ENCODE peak calls at places on chromosomes 16 and 17, in eight cellular contexts. One of them, this sample, is unnamed.

GRCh38 chr16:67158637-67159600 is 790 bp downstream of the TRADD start:
- DNase-seq in neural crest cell: no peak
- DNase-seq in lung: no peak
- DNase-seq in stimulated activated CD4-positive, alpha-beta T cell treated with anti-CD3 and anti-CD28 coated beads, Interleukin-12 subunit alpha, Interleukin-12 subunit beta, amount 100 ng/mL, for 4 hours: peak; percentile 72
- DNase-seq in thyroid gland: peak; percentile 68
- DNase-seq in AG09309: no peak
- DNase-seq in A549: peak; percentile 59
- DNase-seq in ovary: peak; percentile 48
- DNase-seq in this sample: no peak

GRCh38 chr17:2174471-2175293 is 119.8 kb downstream of the HIC1 start:
- DNase-seq in neural crest cell: no peak
- DNase-seq in lung: peak; percentile 55
- DNase-seq in stimulated activated CD4-positive, alpha-beta T cell treated with anti-CD3 and anti-CD28 coated beads, Interleukin-12 subunit alpha, Interleukin-12 subunit beta, amount 100 ng/mL, for 4 hours: no peak
- DNase-seq in thyroid gland: peak; percentile 81
- DNase-seq in AG09309: peak; percentile 52
- DNase-seq in A549: peak; percentile 62
- DNase-seq in ovary: peak; percentile 73
- DNase-seq in this sample: no peak

GRCh38 chr16:53515259-53515658 is 12.2 kb upstream of the AKTIP start:
- DNase-seq in neural crest cell: no peak
- DNase-seq in lung: no peak
- DNase-seq in stimulated activated CD4-positive, alpha-beta T cell treated with anti-CD3 and anti-CD28 coated beads, Interleukin-12 subunit alpha, Interleukin-12 subunit beta, amount 100 ng/mL, for 4 hours: no peak
- DNase-seq in thyroid gland: no peak
- DNase-seq in AG09309: no peak
- DNase-seq in A549: no peak
- DNase-seq in ovary: no peak
- DNase-seq in this sample: no peak

GRCh38 chr16:85089485-85089884 is 22.8 kb downstream of the CIBAR2 start:
- DNase-seq in neural crest cell: no peak
- DNase-seq in lung: peak; percentile 46
- DNase-seq in stimulated activated CD4-positive, alpha-beta T cell treated with anti-CD3 and anti-CD28 coated beads, Interleukin-12 subunit alpha, Interleukin-12 subunit beta, amount 100 ng/mL, for 4 hours: no peak
- DNase-seq in thyroid gland: peak; percentile 85
- DNase-seq in AG09309: no peak
- DNase-seq in A549: no peak
- DNase-seq in ovary: no peak
- DNase-seq in this sample: no peak

GRCh38 chr16:23856345-23856744 is 20.6 kb downstream of the PRKCB start:
- DNase-seq in neural crest cell: no peak
- DNase-seq in lung: no peak
- DNase-seq in stimulated activated CD4-positive, alpha-beta T cell treated with anti-CD3 and anti-CD28 coated beads, Interleukin-12 subunit alpha, Interleukin-12 subunit beta, amount 100 ng/mL, for 4 hours: no peak
- DNase-seq in thyroid gland: no peak
- DNase-seq in AG09309: no peak
- DNase-seq in A549: no peak
- DNase-seq in ovary: no peak
- DNase-seq in this sample: no peak

GRCh38 chr16:1884155-1884760 is 12.3 kb upstream of the MEIOB start:
- DNase-seq in neural crest cell: no peak
- DNase-seq in lung: no peak
- DNase-seq in stimulated activated CD4-positive, alpha-beta T cell treated with anti-CD3 and anti-CD28 coated beads, Interleukin-12 subunit alpha, Interleukin-12 subunit beta, amount 100 ng/mL, for 4 hours: no peak
- DNase-seq in thyroid gland: no peak
- DNase-seq in AG09309: no peak
- DNase-seq in A549: peak; percentile 71
- DNase-seq in ovary: no peak
- DNase-seq in this sample: no peak

GRCh38 chr16:56683424-56684162 is 1.3 kb downstream of the MT1X start:
- DNase-seq in neural crest cell: no peak
- DNase-seq in lung: no peak
- DNase-seq in stimulated activated CD4-positive, alpha-beta T cell treated with anti-CD3 and anti-CD28 coated beads, Interleukin-12 subunit alpha, Interleukin-12 subunit beta, amount 100 ng/mL, for 4 hours: no peak
- DNase-seq in thyroid gland: peak; percentile 31
- DNase-seq in AG09309: no peak
- DNase-seq in A549: no peak
- DNase-seq in ovary: no peak
- DNase-seq in this sample: no peak

GRCh38 chr16:89230210-89230609 is 12.7 kb downstream of the ZNF778 start:
- DNase-seq in neural crest cell: no peak
- DNase-seq in lung: no peak
- DNase-seq in stimulated activated CD4-positive, alpha-beta T cell treated with anti-CD3 and anti-CD28 coated beads, Interleukin-12 subunit alpha, Interleukin-12 subunit beta, amount 100 ng/mL, for 4 hours: no peak
- DNase-seq in thyroid gland: no peak
- DNase-seq in AG09309: no peak
- DNase-seq in A549: no peak
- DNase-seq in ovary: no peak
- DNase-seq in this sample: no peak

GRCh38 chr16:31382485-31383161 is 10.5 kb upstream of the ITGAD start:
- DNase-seq in neural crest cell: peak; percentile 66
- DNase-seq in lung: peak; percentile 56
- DNase-seq in stimulated activated CD4-positive, alpha-beta T cell treated with anti-CD3 and anti-CD28 coated beads, Interleukin-12 subunit alpha, Interleukin-12 subunit beta, amount 100 ng/mL, for 4 hours: peak; percentile 55
- DNase-seq in thyroid gland: peak; percentile 40
- DNase-seq in AG09309: peak; percentile 5
- DNase-seq in A549: peak; percentile 60
- DNase-seq in ovary: peak; percentile 25
- DNase-seq in this sample: peak; percentile 52

GRCh38 chr17:52790359-52790955 is 631.9 kb upstream of the CA10 start:
- DNase-seq in neural crest cell: no peak
- DNase-seq in lung: no peak
- DNase-seq in stimulated activated CD4-positive, alpha-beta T cell treated with anti-CD3 and anti-CD28 coated beads, Interleukin-12 subunit alpha, Interleukin-12 subunit beta, amount 100 ng/mL, for 4 hours: no peak
- DNase-seq in thyroid gland: no peak
- DNase-seq in AG09309: no peak
- DNase-seq in A549: no peak
- DNase-seq in ovary: no peak
- DNase-seq in this sample: no peak

GRCh38 chr16:30659507-30660423 is 1.5 kb downstream of the FBRS start:
- DNase-seq in neural crest cell: no peak
- DNase-seq in lung: no peak
- DNase-seq in stimulated activated CD4-positive, alpha-beta T cell treated with anti-CD3 and anti-CD28 coated beads, Interleukin-12 subunit alpha, Interleukin-12 subunit beta, amount 100 ng/mL, for 4 hours: peak; percentile 50
- DNase-seq in thyroid gland: peak; percentile 23
- DNase-seq in AG09309: no peak
- DNase-seq in A549: no peak
- DNase-seq in ovary: no peak
- DNase-seq in this sample: no peak

GRCh38 chr17:40854175-40854814 is 12.7 kb downstream of the KRT12 start:
- DNase-seq in neural crest cell: no peak
- DNase-seq in lung: no peak
- DNase-seq in stimulated activated CD4-positive, alpha-beta T cell treated with anti-CD3 and anti-CD28 coated beads, Interleukin-12 subunit alpha, Interleukin-12 subunit beta, amount 100 ng/mL, for 4 hours: no peak
- DNase-seq in thyroid gland: no peak
- DNase-seq in AG09309: peak; percentile 87
- DNase-seq in A549: peak; percentile 84
- DNase-seq in ovary: no peak
- DNase-seq in this sample: no peak

GRCh38 chr16:825298-826061 is 24.9 kb upstream of the GNG13 start:
- DNase-seq in neural crest cell: no peak
- DNase-seq in lung: no peak
- DNase-seq in stimulated activated CD4-positive, alpha-beta T cell treated with anti-CD3 and anti-CD28 coated beads, Interleukin-12 subunit alpha, Interleukin-12 subunit beta, amount 100 ng/mL, for 4 hours: no peak
- DNase-seq in thyroid gland: no peak
- DNase-seq in AG09309: no peak
- DNase-seq in A549: no peak
- DNase-seq in ovary: peak; percentile 76
- DNase-seq in this sample: no peak

GRCh38 chr17:49707246-49707607 is 537 bp downstream of the SLC35B1 start:
- DNase-seq in neural crest cell: no peak
- DNase-seq in lung: no peak
- DNase-seq in stimulated activated CD4-positive, alpha-beta T cell treated with anti-CD3 and anti-CD28 coated beads, Interleukin-12 subunit alpha, Interleukin-12 subunit beta, amount 100 ng/mL, for 4 hours: no peak
- DNase-seq in thyroid gland: no peak
- DNase-seq in AG09309: no peak
- DNase-seq in A549: no peak
- DNase-seq in ovary: no peak
- DNase-seq in this sample: no peak

GRCh38 chr17:50117202-50118040 is 12.5 kb downstream of the SAMD14 start:
- DNase-seq in neural crest cell: peak; percentile 64
- DNase-seq in lung: peak; percentile 51
- DNase-seq in stimulated activated CD4-positive, alpha-beta T cell treated with anti-CD3 and anti-CD28 coated beads, Interleukin-12 subunit alpha, Interleukin-12 subunit beta, amount 100 ng/mL, for 4 hours: peak; percentile 66
- DNase-seq in thyroid gland: peak; percentile 64
- DNase-seq in AG09309: no peak
- DNase-seq in A549: peak; percentile 74
- DNase-seq in ovary: peak; percentile 67
- DNase-seq in this sample: peak; percentile 81

GRCh38 chr17:35695613-35696012 is 35.8 kb upstream of the RASL10B start:
- DNase-seq in neural crest cell: no peak
- DNase-seq in lung: no peak
- DNase-seq in stimulated activated CD4-positive, alpha-beta T cell treated with anti-CD3 and anti-CD28 coated beads, Interleukin-12 subunit alpha, Interleukin-12 subunit beta, amount 100 ng/mL, for 4 hours: no peak
- DNase-seq in thyroid gland: no peak
- DNase-seq in AG09309: no peak
- DNase-seq in A549: no peak
- DNase-seq in ovary: no peak
- DNase-seq in this sample: no peak

GRCh38 chr16:65547799-65548446 is 426.1 kb upstream of the CDH11 start:
- DNase-seq in neural crest cell: no peak
- DNase-seq in lung: no peak
- DNase-seq in stimulated activated CD4-positive, alpha-beta T cell treated with anti-CD3 and anti-CD28 coated beads, Interleukin-12 subunit alpha, Interleukin-12 subunit beta, amount 100 ng/mL, for 4 hours: no peak
- DNase-seq in thyroid gland: no peak
- DNase-seq in AG09309: peak; percentile 99
- DNase-seq in A549: no peak
- DNase-seq in ovary: no peak
- DNase-seq in this sample: no peak

GRCh38 chr17:78789149-78789662 is 7.1 kb upstream of the CYTH1 start:
- DNase-seq in neural crest cell: no peak
- DNase-seq in lung: peak; percentile 36
- DNase-seq in stimulated activated CD4-positive, alpha-beta T cell treated with anti-CD3 and anti-CD28 coated beads, Interleukin-12 subunit alpha, Interleukin-12 subunit beta, amount 100 ng/mL, for 4 hours: no peak
- DNase-seq in thyroid gland: no peak
- DNase-seq in AG09309: no peak
- DNase-seq in A549: no peak
- DNase-seq in ovary: peak; percentile 14
- DNase-seq in this sample: no peak

GRCh38 chr17:78019367-78019975 is 61.0 kb downstream of the TNRC6C start:
- DNase-seq in neural crest cell: no peak
- DNase-seq in lung: no peak
- DNase-seq in stimulated activated CD4-positive, alpha-beta T cell treated with anti-CD3 and anti-CD28 coated beads, Interleukin-12 subunit alpha, Interleukin-12 subunit beta, amount 100 ng/mL, for 4 hours: no peak
- DNase-seq in thyroid gland: no peak
- DNase-seq in AG09309: no peak
- DNase-seq in A549: peak; percentile 53
- DNase-seq in ovary: no peak
- DNase-seq in this sample: no peak

GRCh38 chr17:39822051-39822450 is 42.1 kb downstream of the IKZF3 start:
- DNase-seq in neural crest cell: no peak
- DNase-seq in lung: no peak
- DNase-seq in stimulated activated CD4-positive, alpha-beta T cell treated with anti-CD3 and anti-CD28 coated beads, Interleukin-12 subunit alpha, Interleukin-12 subunit beta, amount 100 ng/mL, for 4 hours: no peak
- DNase-seq in thyroid gland: no peak
- DNase-seq in AG09309: no peak
- DNase-seq in A549: no peak
- DNase-seq in ovary: no peak
- DNase-seq in this sample: no peak

GRCh38 chr17:20264996-20265395 is 202.3 kb downstream of the LGALS9B start:
- DNase-seq in neural crest cell: no peak
- DNase-seq in lung: no peak
- DNase-seq in stimulated activated CD4-positive, alpha-beta T cell treated with anti-CD3 and anti-CD28 coated beads, Interleukin-12 subunit alpha, Interleukin-12 subunit beta, amount 100 ng/mL, for 4 hours: no peak
- DNase-seq in thyroid gland: no peak
- DNase-seq in AG09309: no peak
- DNase-seq in A549: no peak
- DNase-seq in ovary: no peak
- DNase-seq in this sample: no peak

GRCh38 chr16:51071326-51071725 is 79.7 kb downstream of the SALL1 start:
- DNase-seq in neural crest cell: no peak
- DNase-seq in lung: no peak
- DNase-seq in stimulated activated CD4-positive, alpha-beta T cell treated with anti-CD3 and anti-CD28 coated beads, Interleukin-12 subunit alpha, Interleukin-12 subunit beta, amount 100 ng/mL, for 4 hours: no peak
- DNase-seq in thyroid gland: no peak
- DNase-seq in AG09309: no peak
- DNase-seq in A549: no peak
- DNase-seq in ovary: no peak
- DNase-seq in this sample: no peak

GRCh38 chr16:1920727-1921155 is 2.5 kb upstream of the HS3ST6 start:
- DNase-seq in neural crest cell: peak; percentile 53
- DNase-seq in lung: peak; percentile 40
- DNase-seq in stimulated activated CD4-positive, alpha-beta T cell treated with anti-CD3 and anti-CD28 coated beads, Interleukin-12 subunit alpha, Interleukin-12 subunit beta, amount 100 ng/mL, for 4 hours: no peak
- DNase-seq in thyroid gland: peak; percentile 42
- DNase-seq in AG09309: no peak
- DNase-seq in A549: peak; percentile 53
- DNase-seq in ovary: no peak
- DNase-seq in this sample: no peak

GRCh38 chr16:79286646-79287423 is 313.7 kb downstream of the MAF start:
- DNase-seq in neural crest cell: no peak
- DNase-seq in lung: peak; percentile 37
- DNase-seq in stimulated activated CD4-positive, alpha-beta T cell treated with anti-CD3 and anti-CD28 coated beads, Interleukin-12 subunit alpha, Interleukin-12 subunit beta, amount 100 ng/mL, for 4 hours: peak; percentile 17
- DNase-seq in thyroid gland: peak; percentile 40
- DNase-seq in AG09309: no peak
- DNase-seq in A549: no peak
- DNase-seq in ovary: peak; percentile 51
- DNase-seq in this sample: no peak

GRCh38 chr16:15899538-15900100 is 11.2 kb upstream of the CEP20 start:
- DNase-seq in neural crest cell: no peak
- DNase-seq in lung: peak; percentile 74
- DNase-seq in stimulated activated CD4-positive, alpha-beta T cell treated with anti-CD3 and anti-CD28 coated beads, Interleukin-12 subunit alpha, Interleukin-12 subunit beta, amount 100 ng/mL, for 4 hours: no peak
- DNase-seq in thyroid gland: peak; percentile 76
- DNase-seq in AG09309: peak; percentile 38
- DNase-seq in A549: peak; percentile 95
- DNase-seq in ovary: no peak
- DNase-seq in this sample: no peak

GRCh38 chr17:40107266-40107980 is 7.0 kb upstream of the NR1D1 start:
- DNase-seq in neural crest cell: no peak
- DNase-seq in lung: no peak
- DNase-seq in stimulated activated CD4-positive, alpha-beta T cell treated with anti-CD3 and anti-CD28 coated beads, Interleukin-12 subunit alpha, Interleukin-12 subunit beta, amount 100 ng/mL, for 4 hours: no peak
- DNase-seq in thyroid gland: peak; percentile 60
- DNase-seq in AG09309: no peak
- DNase-seq in A549: no peak
- DNase-seq in ovary: peak; percentile 51
- DNase-seq in this sample: no peak

GRCh38 chr17:46866747-46867146 is 15.4 kb downstream of the WNT9B start:
- DNase-seq in neural crest cell: no peak
- DNase-seq in lung: no peak
- DNase-seq in stimulated activated CD4-positive, alpha-beta T cell treated with anti-CD3 and anti-CD28 coated beads, Interleukin-12 subunit alpha, Interleukin-12 subunit beta, amount 100 ng/mL, for 4 hours: no peak
- DNase-seq in thyroid gland: no peak
- DNase-seq in AG09309: no peak
- DNase-seq in A549: no peak
- DNase-seq in ovary: no peak
- DNase-seq in this sample: no peak

GRCh38 chr16:63596716-63597115 is 1525.1 kb downstream of the CDH11 start:
- DNase-seq in neural crest cell: no peak
- DNase-seq in lung: no peak
- DNase-seq in stimulated activated CD4-positive, alpha-beta T cell treated with anti-CD3 and anti-CD28 coated beads, Interleukin-12 subunit alpha, Interleukin-12 subunit beta, amount 100 ng/mL, for 4 hours: no peak
- DNase-seq in thyroid gland: no peak
- DNase-seq in AG09309: no peak
- DNase-seq in A549: no peak
- DNase-seq in ovary: no peak
- DNase-seq in this sample: no peak

GRCh38 chr17:60109161-60109560 is 30.4 kb upstream of the HEATR6 start:
- DNase-seq in neural crest cell: no peak
- DNase-seq in lung: no peak
- DNase-seq in stimulated activated CD4-positive, alpha-beta T cell treated with anti-CD3 and anti-CD28 coated beads, Interleukin-12 subunit alpha, Interleukin-12 subunit beta, amount 100 ng/mL, for 4 hours: no peak
- DNase-seq in thyroid gland: no peak
- DNase-seq in AG09309: no peak
- DNase-seq in A549: no peak
- DNase-seq in ovary: no peak
- DNase-seq in this sample: no peak

GRCh38 chr16:5916711-5917191 is 819.2 kb upstream of the EEF2KMT start:
- DNase-seq in neural crest cell: no peak
- DNase-seq in lung: no peak
- DNase-seq in stimulated activated CD4-positive, alpha-beta T cell treated with anti-CD3 and anti-CD28 coated beads, Interleukin-12 subunit alpha, Interleukin-12 subunit beta, amount 100 ng/mL, for 4 hours: no peak
- DNase-seq in thyroid gland: no peak
- DNase-seq in AG09309: no peak
- DNase-seq in A549: no peak
- DNase-seq in ovary: no peak
- DNase-seq in this sample: no peak

GRCh38 chr16:78416400-78416799 is 316.9 kb downstream of the WWOX start:
- DNase-seq in neural crest cell: no peak
- DNase-seq in lung: no peak
- DNase-seq in stimulated activated CD4-positive, alpha-beta T cell treated with anti-CD3 and anti-CD28 coated beads, Interleukin-12 subunit alpha, Interleukin-12 subunit beta, amount 100 ng/mL, for 4 hours: no peak
- DNase-seq in thyroid gland: no peak
- DNase-seq in AG09309: no peak
- DNase-seq in A549: no peak
- DNase-seq in ovary: no peak
- DNase-seq in this sample: no peak

GRCh38 chr17:76793775-76794174 is 55.9 kb downstream of the MFSD11 start:
- DNase-seq in neural crest cell: no peak
- DNase-seq in lung: no peak
- DNase-seq in stimulated activated CD4-positive, alpha-beta T cell treated with anti-CD3 and anti-CD28 coated beads, Interleukin-12 subunit alpha, Interleukin-12 subunit beta, amount 100 ng/mL, for 4 hours: no peak
- DNase-seq in thyroid gland: no peak
- DNase-seq in AG09309: no peak
- DNase-seq in A549: peak; percentile 80
- DNase-seq in ovary: no peak
- DNase-seq in this sample: no peak

GRCh38 chr16:27174007-27174406 is 29.3 kb upstream of the KDM8 start:
- DNase-seq in neural crest cell: no peak
- DNase-seq in lung: no peak
- DNase-seq in stimulated activated CD4-positive, alpha-beta T cell treated with anti-CD3 and anti-CD28 coated beads, Interleukin-12 subunit alpha, Interleukin-12 subunit beta, amount 100 ng/mL, for 4 hours: peak; percentile 29
- DNase-seq in thyroid gland: no peak
- DNase-seq in AG09309: no peak
- DNase-seq in A549: no peak
- DNase-seq in ovary: no peak
- DNase-seq in this sample: no peak

GRCh38 chr17:73646409-73647305 is 2.4 kb upstream of the SDK2 start:
- DNase-seq in neural crest cell: peak; percentile 34
- DNase-seq in lung: no peak
- DNase-seq in stimulated activated CD4-positive, alpha-beta T cell treated with anti-CD3 and anti-CD28 coated beads, Interleukin-12 subunit alpha, Interleukin-12 subunit beta, amount 100 ng/mL, for 4 hours: no peak
- DNase-seq in thyroid gland: no peak
- DNase-seq in AG09309: no peak
- DNase-seq in A549: peak; percentile 50
- DNase-seq in ovary: no peak
- DNase-seq in this sample: no peak

This sample was measured in progenitor cell of endocrine pancreas.